ENCODE peak calls at places on chromosome 14, in seven cellular contexts. P is CD4-positive, CD25-positive, alpha-beta regulatory T cell; L is right lobe of liver; E is psoas muscle; M is uterus; D is CD8-positive, alpha-beta memory T cell; F is tibial artery. T is an unnamed sample. For H3K4me1, the result is how much of the 10 kb centered on the place peaks cover.

GRCh38 chr14:87199371-87199770 is 793.6 kb downstream of the GALC start:
- DNase-seq in M (no peak), F (no peak), D (no peak), P (no peak), E (no peak), L (no peak), T (no peak)

GRCh38 chr14:57182760-57183503 is 85.8 kb downstream of the EXOC5 start:
- DNase-seq in D (no peak), L (no peak), P (no peak), E (no peak), M (no peak), F (no peak), T (no peak)

GRCh38 chr14:88688386-88688785 is 104.4 kb downstream of the EML5 start:
- DNase-seq in D (no peak), F (no peak), P (no peak), L (no peak), M (no peak), E (no peak), T (no peak)

GRCh38 chr14:24246765-24247212 is 4.4 kb upstream of the TINF2 start:
- DNase-seq in E (no peak), L (no peak), P (peak), F (peak), M (no peak), D (no peak), T (no peak)

GRCh38 chr14:99124482-99125104 is 147.4 kb downstream of the BCL11B start:
- DNase-seq in D (no peak), P (no peak), E (no peak), M (no peak), F (peak), L (no peak), T (peak)

GRCh38 chr14:32397871-32398640 is 69.0 kb downstream of the AKAP6 start:
- DNase-seq in F (no peak), L (no peak), E (no peak), M (no peak), D (no peak), P (no peak), T (peak)

GRCh38 chr14:49487238-49487637 is 98.9 kb downstream of the RPS29 start:
- DNase-seq in E (no peak), M (no peak), L (no peak), P (no peak), F (no peak), D (no peak), T (no peak)

GRCh38 chr14:100815478-100816285 is 10.2 kb upstream of the MEG3 start:
- DNase-seq in F (no peak), M (no peak), L (no peak), D (no peak), P (no peak), E (peak), T (peak)

GRCh38 chr14:27040552-27040951 is 442.7 kb upstream of the NOVA1 start:
- DNase-seq in E (no peak), D (no peak), P (no peak), L (no peak), F (no peak), M (no peak), T (no peak)

GRCh38 chr14:95365401-95365800 is 45.7 kb upstream of the CLMN start:
- DNase-seq in F (no peak), P (no peak), D (no peak), M (no peak), L (no peak), E (no peak), T (no peak)

GRCh38 chr14:90034835-90035525 is 26.8 kb upstream of the KCNK13 start:
- DNase-seq in L (no peak), F (no peak), D (no peak), M (no peak), E (no peak), P (no peak), T (no peak)

GRCh38 chr14:70622111-70622712 is 19.5 kb upstream of the TTC9 start:
- DNase-seq in P (peak), D (peak), F (no peak), M (no peak), L (no peak), E (no peak), T (no peak)

GRCh38 chr14:22225526-22226133 is 363.4 kb downstream of the DAD1 start:
- DNase-seq in P (no peak), D (no peak), F (no peak), E (no peak), L (no peak), M (no peak), T (peak)

GRCh38 chr14:75259510-75259855 is 19.1 kb upstream of the FOS start:
- DNase-seq in E (no peak), M (no peak), D (no peak), P (no peak), L (no peak), F (no peak), T (peak)

GRCh38 chr14:56412453-56413434 is 166.9 kb upstream of the TMEM260 start:
- DNase-seq in D (no peak), F (no peak), P (peak), L (no peak), M (no peak), E (no peak), T (no peak)

GRCh38 chr14:105582639-105583038 is 56.3 kb downstream of the TMEM121 start:
- DNase-seq in P (no peak), F (no peak), D (no peak), L (no peak), E (peak), M (no peak), T (no peak)

GRCh38 chr14:72716471-72716870 is 177.4 kb downstream of the DPF3 start:
- DNase-seq in D (no peak), P (no peak), F (peak), M (no peak), E (no peak), L (no peak), T (no peak)

GRCh38 chr14:55807059-55807499 is 227.1 kb downstream of the KTN1 start:
- DNase-seq in E (peak), M (peak), P (peak), D (peak), L (peak), F (peak), T (peak)

GRCh38 chr14:55353686-55354467 is 57.8 kb downstream of the ATG14 start:
- DNase-seq in D (no peak), L (no peak), E (no peak), F (no peak), P (peak), M (no peak), T (no peak)

GRCh38 chr14:60220917-60221316 is 28.1 kb upstream of the PPM1A start:
- DNase-seq in D (no peak), E (no peak), F (no peak), P (no peak), M (no peak), L (no peak), T (no peak)

GRCh38 chr14:57865450-57866198 is at the start of gene SLC35F4:
- DNase-seq in M (no peak), L (no peak), D (no peak), P (no peak), E (peak), F (peak), T (no peak)

DNA sequence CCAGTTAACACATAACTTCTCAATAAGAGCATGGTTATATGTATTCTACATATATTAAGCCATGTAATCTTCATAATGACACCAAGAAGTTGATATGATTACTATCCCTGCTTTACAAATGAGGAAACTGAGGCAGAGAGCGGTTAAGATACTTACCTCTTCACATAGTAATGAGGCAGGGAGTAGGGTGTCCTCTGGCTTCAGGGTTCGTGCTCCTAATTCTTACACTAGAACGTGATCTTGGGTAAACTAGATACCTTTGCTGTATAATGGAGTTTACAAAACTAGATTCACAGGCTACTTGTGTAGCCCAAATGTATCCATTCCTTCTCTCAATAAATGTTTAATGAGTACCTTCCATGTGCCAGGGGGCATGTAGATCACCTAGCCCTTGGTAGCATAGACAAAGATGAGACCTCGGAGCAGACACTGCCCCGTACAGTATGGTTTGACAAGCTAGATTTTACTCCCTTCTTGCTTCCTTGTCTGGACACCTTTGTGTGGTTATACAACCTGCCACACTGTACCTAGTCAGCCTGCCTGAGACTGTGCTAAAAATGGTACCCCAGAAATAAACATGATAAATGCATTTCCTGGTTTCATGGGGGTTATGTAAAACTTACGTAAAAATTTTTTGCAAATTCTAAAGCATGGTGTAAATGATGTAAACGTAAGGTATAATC is 991.8 kb downstream of the VRK1 start:
- DNase-seq in D (no peak), E (no peak), M (no peak), P (peak), F (no peak), L (no peak), T (no peak)
- H3K4me1 ChIP-seq in D (under half), E (under half), M (under half), P (under half), F (under half), L (under half), T (under half)

DNA sequence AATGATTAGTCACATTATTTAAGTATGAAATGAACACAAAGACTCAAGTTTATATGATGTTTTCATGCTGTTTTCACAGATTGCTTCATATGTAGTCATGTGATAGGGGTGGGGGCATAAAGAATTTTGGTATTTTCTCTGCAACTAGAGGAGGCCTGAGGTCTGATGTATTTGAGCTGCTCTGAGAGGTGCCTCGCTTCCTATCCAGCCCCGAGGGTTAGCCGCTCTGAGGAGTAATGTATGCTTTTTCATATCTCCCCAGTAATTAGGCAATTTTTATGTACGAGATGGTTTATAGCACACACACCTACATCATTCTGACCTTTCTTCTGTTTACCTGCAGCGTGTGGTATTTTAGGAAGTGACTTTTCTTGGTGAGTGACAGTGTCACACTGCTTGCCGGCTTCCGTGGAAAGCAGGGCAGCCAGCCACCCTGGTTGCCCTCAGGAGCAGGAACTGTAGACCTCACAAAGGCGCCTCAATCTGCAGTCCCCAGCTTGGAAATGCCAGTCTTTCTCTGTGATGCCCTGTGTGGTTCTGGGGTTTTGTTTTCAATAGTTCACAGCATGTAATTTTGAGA is 106.4 kb downstream of the VRK1 start:
- DNase-seq in E (no peak), L (no peak), M (no peak), P (no peak), F (no peak), D (no peak), T (no peak)
- H3K4me1 ChIP-seq in E (under half), L (under half), M (under half), P (under half), F (under half), D (under half), T (under half)

GRCh38 chr14:76958020-76958965 is 70.2 kb downstream of the IRF2BPL start:
- DNase-seq in D (no peak), L (no peak), M (no peak), P (no peak), F (no peak), E (no peak), T (no peak)

GRCh38 chr14:76956253-76957090 is 72.0 kb downstream of the IRF2BPL start:
- DNase-seq in P (peak), M (peak), E (peak), F (peak), D (peak), L (peak), T (peak)

GRCh38 chr14:76961631-76962302 is 66.7 kb downstream of the IRF2BPL start:
- DNase-seq in P (peak), M (peak), E (peak), L (peak), D (peak), F (peak), T (peak)

GRCh38 chr14:76957224-76957881 is 71.2 kb downstream of the IRF2BPL start:
- DNase-seq in D (peak), M (no peak), E (no peak), F (no peak), P (no peak), L (no peak), T (no peak)

DNA sequence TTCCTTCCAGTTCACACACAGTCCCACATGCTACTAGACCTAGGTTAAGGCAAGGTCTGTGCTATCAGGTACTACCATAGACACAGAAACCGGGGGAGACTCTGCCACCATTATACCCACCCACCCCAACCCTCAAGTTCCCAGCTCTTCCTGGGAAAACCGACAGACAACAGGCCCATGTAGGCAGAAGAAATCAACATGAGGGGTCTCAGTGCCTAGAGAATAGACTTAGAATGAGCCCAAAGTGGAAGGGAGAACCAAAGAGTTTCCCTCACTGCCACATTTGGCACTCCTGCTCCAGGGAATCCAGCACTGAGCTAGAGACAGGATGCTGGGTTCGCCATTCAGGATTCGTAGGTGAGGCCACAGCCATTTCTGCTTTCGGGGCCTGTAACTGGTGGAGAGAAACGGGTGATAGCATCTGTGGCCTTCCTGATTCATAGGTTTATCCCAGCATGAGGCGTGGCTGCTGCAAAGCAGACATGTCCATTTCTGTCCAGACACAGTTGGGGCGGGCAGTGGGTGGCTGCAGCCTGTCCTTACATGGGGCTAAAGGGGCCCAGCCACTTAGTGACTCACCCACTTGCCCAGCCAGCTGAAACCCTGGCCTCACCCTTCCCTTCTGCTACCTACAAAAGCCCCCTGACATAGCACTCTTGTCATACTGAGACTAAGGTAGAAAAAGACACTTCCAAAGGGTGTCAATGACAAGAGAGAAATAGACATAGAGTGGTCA is 69.4 kb downstream of the IRF2BPL start:
- DNase-seq in L (no peak), M (no peak), D (no peak), P (no peak), F (peak), E (no peak), T (peak)
- H3K4me1 ChIP-seq in L (under half), M (under half), D (half or more), P (half or more), F (half or more), E (under half), T (half or more)

GRCh38 chr14:92049781-92050180 is 9.9 kb upstream of the TRIP11 start:
- DNase-seq in P (no peak), M (no peak), L (no peak), E (no peak), F (no peak), D (no peak), T (no peak)
- H3K4me1 ChIP-seq in P (under half), M (under half), L (under half), E (under half), F (under half), D (under half), T (under half)

DNA sequence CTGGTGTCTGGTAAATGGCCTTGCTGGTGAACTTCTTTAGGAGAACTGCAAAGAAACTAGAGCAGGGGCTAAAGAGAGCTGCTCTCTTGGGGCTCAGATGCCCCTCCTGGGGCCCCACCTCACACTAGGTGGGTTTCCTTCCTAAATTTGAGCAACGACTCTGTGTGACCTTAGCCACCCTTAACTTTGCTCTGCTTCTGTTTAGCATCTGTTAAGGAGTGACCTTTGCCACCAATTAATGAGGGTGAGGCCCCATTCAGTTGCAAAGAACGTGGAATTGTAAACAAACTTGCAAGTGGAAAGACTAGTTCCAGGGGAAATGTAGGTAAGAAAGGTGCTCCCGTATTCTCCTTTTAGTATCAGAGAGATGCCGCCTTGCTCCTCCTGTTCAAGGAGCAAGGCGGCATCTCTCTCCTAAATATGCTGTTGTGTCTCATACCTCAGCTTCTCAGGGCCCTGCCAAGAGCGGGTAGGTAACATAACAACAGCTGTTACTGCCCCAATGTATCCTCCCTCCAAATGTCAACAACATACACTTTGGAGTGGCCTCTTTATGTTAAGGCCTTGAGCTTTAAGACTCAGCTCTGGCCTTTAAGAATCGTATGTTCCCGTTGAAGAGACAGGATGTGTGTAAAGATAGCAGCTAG is 77.6 kb upstream of the FUT8 start:
- DNase-seq in E (no peak), D (no peak), L (no peak), M (no peak), P (no peak), F (no peak), T (no peak)
- H3K4me1 ChIP-seq in E (under half), D (under half), L (under half), M (under half), P (under half), F (under half), T (under half)

GRCh38 chr14:91351508-91351853 is 66.1 kb downstream of the CCDC88C start:
- DNase-seq in M (no peak), L (no peak), P (no peak), D (no peak), E (no peak), F (no peak), T (no peak)
- H3K4me1 ChIP-seq in M (under half), L (under half), P (half or more), D (half or more), E (under half), F (under half), T (under half)